ENCODE peak calls at places on chromosome 1, in eight cellular contexts. S is CD8-positive, alpha-beta memory T cell; L is neuronal stem cell; F is hepatocyte; R is heart left ventricle; W is mucosa of descending colon; T is H1; K is IMR-90. D is an unnamed sample.
A peak's percentile ranks its signal among the peaks of the same experiment; 100 is the strongest.

GRCh38 chr1:155080250-155081228 is 1.9 kb downstream of the EFNA3 start:
- DNase-seq in S (peak; percentile 31), F (peak; percentile 84), T (no peak), K (no peak), L (peak; percentile 89), W (peak; percentile 71), R (no peak), D (peak; percentile 54)

GRCh38 chr1:234515411-234515810 is 36.4 kb upstream of the TARBP1 start:
- DNase-seq in S (no peak), T (no peak), L (no peak), K (peak; percentile 59), W (no peak), R (no peak), F (peak; percentile 44), D (peak; percentile 48)

GRCh38 chr1:213720032-213720431 is 267.7 kb upstream of the PROX1 start:
- DNase-seq in L (no peak), F (no peak), R (no peak), W (no peak), S (no peak), K (no peak), T (no peak), D (no peak)

GRCh38 chr1:171245458-171246064 is 2.7 kb upstream of the FMO1 start:
- DNase-seq in R (no peak), K (peak; percentile 27), S (no peak), T (no peak), L (peak; percentile 30), F (peak; percentile 69), W (peak; percentile 65), D (peak; percentile 75)

GRCh38 chr1:202149566-202149965 is 5.0 kb upstream of the ARL8A start:
- DNase-seq in W (no peak), T (no peak), F (peak; percentile 6), S (no peak), L (no peak), R (no peak), K (peak; percentile 28), D (peak; percentile 35)

GRCh38 chr1:230256896-230257295 is 169.2 kb downstream of the PGBD5 start:
- DNase-seq in L (no peak), K (no peak), S (no peak), R (no peak), T (no peak), W (no peak), F (no peak), D (no peak)

GRCh38 chr1:51697160-51697559 is 80.3 kb downstream of the OSBPL9 start:
- DNase-seq in K (no peak), T (no peak), W (no peak), S (no peak), F (no peak), R (no peak), L (no peak), D (peak; percentile 28)

GRCh38 chr1:232587141-232588008 is 42.6 kb downstream of the SIPA1L2 start:
- DNase-seq in T (no peak), W (no peak), F (no peak), L (no peak), R (no peak), K (no peak), S (no peak), D (no peak)

DNA sequence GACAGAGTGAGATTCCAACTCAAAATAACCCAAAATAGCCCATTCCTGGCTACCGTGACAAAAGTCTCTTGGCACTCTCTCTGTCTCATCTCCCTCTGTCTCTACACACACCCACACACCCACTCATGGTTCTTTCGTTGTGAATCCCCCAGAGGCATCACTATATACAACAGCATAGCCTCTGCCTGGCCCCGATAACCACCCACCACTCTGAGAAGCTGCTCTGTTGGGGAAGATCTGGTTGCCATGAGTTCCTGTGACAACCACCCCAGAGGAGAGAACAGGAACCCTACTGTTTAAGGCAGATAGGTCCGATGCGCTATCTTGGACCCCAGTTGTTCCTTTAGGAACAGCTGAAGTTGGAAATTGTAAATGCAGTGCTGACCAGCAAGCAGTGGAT is 70.4 kb upstream of the LYST start:
- DNase-seq in R (no peak), S (no peak), T (no peak), W (no peak), K (no peak), L (no peak), F (no peak), D (no peak)
- H3K4me3 ChIP-seq in R (no peak overlapping the region), S (no peak overlapping the region), T (no peak overlapping the region), W (no peak overlapping the region), K (no peak overlapping the region), L (no peak overlapping the region), F (no peak overlapping the region), D (no peak overlapping the region)

DNA sequence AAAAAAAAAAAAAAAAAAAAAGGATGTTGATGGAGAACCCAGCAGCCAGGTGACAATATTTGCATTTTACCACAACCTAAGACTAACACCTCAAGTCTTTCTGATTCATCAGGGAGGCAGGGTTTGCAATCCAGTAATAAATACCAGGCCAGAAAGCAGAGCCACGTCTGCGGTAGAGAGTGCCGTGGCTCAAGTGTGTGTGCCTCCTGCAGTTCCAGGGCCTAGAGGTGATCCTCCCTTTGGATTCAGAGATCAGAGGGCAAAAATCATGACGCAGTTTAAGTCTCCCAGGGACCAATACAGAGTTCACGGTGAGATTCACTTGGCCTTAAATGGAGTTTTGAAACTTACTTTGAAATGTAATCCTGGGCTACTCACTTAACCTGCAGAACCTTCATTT is 34.9 kb downstream of the TMCO4 start:
- DNase-seq in R (no peak), K (no peak), F (peak; percentile 39), W (no peak), S (no peak), T (no peak), L (no peak), D (no peak)
- H3K4me1 ChIP-seq in R (no peaks in the 10 kb centered on the region), K (peaks cover 12% of the 10 kb centered on the region), F (no peaks in the 10 kb centered on the region), W (no peaks in the 10 kb centered on the region), S (no peaks in the 10 kb centered on the region), T (peaks cover 6% of the 10 kb centered on the region), L (peaks cover 11% of the 10 kb centered on the region), D (peaks cover 15% of the 10 kb centered on the region)

GRCh38 chr1:24905979-24906720 is 23.9 kb downstream of the RUNX3 start:
- DNase-seq in R (no peak), S (no peak), K (no peak), L (no peak), F (no peak), W (no peak), T (no peak), D (no peak)

GRCh38 chr1:24903560-24903954 is 26.5 kb downstream of the RUNX3 start:
- DNase-seq in R (no peak), L (no peak), S (no peak), K (no peak), T (no peak), F (no peak), W (no peak), D (no peak)

GRCh38 chr1:24905355-24905978 is 24.6 kb downstream of the RUNX3 start:
- DNase-seq in S (no peak), T (no peak), F (no peak), W (no peak), L (no peak), R (no peak), K (no peak), D (no peak)

GRCh38 chr1:24903955-24904730 is 25.9 kb downstream of the RUNX3 start:
- DNase-seq in W (no peak), L (no peak), T (no peak), F (no peak), R (no peak), K (no peak), S (no peak), D (no peak)

DNA sequence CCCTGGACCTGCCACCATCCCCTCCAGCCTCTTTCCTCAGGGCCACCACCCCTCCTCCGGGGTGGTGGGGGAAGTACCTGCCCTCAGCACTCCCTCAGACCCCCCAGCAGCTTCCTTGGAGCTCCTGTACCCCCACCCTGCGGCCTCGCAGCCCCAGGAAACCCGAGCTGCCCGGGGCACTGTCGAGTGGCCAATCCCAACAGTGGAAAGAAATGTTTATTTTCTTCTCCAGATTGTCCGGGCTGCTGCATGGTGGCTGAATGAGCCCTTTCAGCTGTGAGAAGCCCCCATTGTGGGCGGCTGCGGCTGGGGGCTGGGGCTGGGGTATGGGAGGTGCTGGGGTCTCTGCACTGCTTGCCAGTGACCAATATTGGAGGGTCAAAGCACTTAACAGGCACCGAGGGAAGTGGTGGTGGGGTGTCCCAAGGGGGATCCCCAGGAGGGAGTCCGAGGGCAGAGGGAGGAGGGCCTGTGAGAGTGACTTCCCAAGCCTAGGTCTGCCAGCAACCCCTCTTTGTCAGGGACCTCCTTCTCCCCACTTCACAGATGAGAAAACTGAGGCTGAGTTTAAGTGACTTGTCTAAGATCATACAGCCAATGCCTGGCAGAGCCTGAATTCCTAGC is 25.2 kb downstream of the RUNX3 start:
- DNase-seq in S (no peak), W (no peak), L (no peak), F (no peak), K (no peak), T (no peak), R (no peak), D (no peak)
- H3K36me3 ChIP-seq in S (peaks cover 64% of the 10 kb centered on the region), W (no peaks in the 10 kb centered on the region), L (no peaks in the 10 kb centered on the region), F (no peaks in the 10 kb centered on the region), K (no peaks in the 10 kb centered on the region), T (no peaks in the 10 kb centered on the region), R (no peaks in the 10 kb centered on the region), D (no peaks in the 10 kb centered on the region)

DNA sequence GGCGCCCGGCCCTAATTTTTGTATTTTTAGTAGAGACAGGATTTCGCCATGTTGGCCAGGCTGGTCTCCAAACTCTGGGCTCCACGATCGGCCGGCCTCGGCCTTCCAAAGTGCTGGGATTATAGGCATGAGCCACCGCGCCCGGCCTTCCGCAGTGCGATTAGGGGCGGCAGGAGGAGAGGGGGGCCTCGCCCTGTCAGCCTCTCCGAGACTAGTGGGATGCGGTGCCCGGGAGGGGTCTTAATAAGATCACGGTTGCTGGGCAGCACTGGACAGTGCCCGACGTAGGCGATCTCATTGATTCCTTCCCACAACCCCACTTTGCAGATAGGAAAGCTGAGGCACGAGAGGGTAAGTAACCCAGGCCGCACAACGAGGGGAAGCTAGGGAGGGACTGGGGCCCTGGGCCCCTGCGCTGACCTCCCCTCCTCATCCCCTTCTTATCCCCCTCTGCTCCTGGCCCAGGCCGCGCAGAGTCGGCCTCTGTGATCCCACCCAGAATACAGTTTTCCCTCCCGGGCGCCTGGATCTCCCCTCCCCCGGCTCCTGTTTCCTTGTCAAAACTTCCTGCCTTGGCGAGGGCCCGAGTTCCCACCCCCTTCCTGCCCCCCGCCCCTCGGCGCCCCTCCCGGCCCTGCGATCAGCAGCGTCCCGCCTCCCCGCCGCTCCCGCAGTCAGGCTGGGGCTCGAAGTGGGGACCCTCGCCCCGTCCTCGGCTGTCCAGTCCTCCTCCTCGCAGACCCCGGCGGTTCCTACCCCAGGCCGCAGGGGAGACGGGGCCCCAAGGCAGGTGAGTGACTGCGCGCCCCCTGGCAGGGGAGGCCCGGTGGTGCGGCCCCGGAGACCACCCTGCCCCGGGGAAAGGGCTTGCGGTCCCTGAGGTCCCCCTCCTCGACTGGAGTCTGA is at the start of gene PEAR1:
- DNase-seq in W (no peak), T (no peak), F (peak; percentile 47), K (peak; percentile 31), S (no peak), L (no peak), R (peak; percentile 88), D (peak; percentile 41)
- H3K4me3 ChIP-seq in W (no peak within 1 kb of the TSS), T (peak within 1 kb of the TSS; percentile 7), F (no peak within 1 kb of the TSS), K (peak within 1 kb of the TSS; percentile 52), S (peak within 1 kb of the TSS; percentile 20), L (peak within 1 kb of the TSS; percentile 19), R (peak within 1 kb of the TSS; percentile 30), D (peak within 1 kb of the TSS; percentile 79)